ENCODE peak calls at places on chromosomes 4 and X, in eight cellular contexts. V is mammary epithelial cell, Q is heart right ventricle, H is ovary, Z is Karpas-422, G is thyroid gland, S is hepatocyte, Y is osteoblast. D is an unnamed sample. For H3K27me3, H3K4me1 and H3K9me3, the result is how much of the 10 kb centered on the place peaks cover.

GRCh38 chr4:5050520-5050955 is 742 bp upstream of the STK32B start:
- DNase-seq in V (peak), Q (peak), H (peak), Z (peak), G (peak), S (peak), Y (peak), D (peak)

GRCh38 chr4:188127157-188127874 is 11.9 kb upstream of the TRIML1 start:
- DNase-seq in V (peak), Q (no peak), H (no peak), Z (no peak), G (no peak), S (peak), Y (peak), D (no peak)

GRCh38 chr4:143488684-143489083 is 24.8 kb upstream of the SMARCA5 start:
- DNase-seq in V (no peak), Q (no peak), H (no peak), Z (no peak), G (peak), S (no peak), Y (no peak), D (no peak)

GRCh38 chr4:165754664-165755063 is 118.4 kb upstream of the TLL1 start:
- DNase-seq in V (no peak), Q (no peak), H (no peak), Z (no peak), G (no peak), S (no peak), Y (no peak), D (no peak)

GRCh38 chrX:13716905-13717304 is 17.5 kb downstream of the TRAPPC2 start:
- DNase-seq in V (no peak), Q (no peak), H (no peak), Z (no peak), G (no peak), S (no peak), Y (no peak), D (no peak)

GRCh38 chr4:69322055-69322454 is 41.8 kb downstream of the UGT2B28 start:
- DNase-seq in V (peak), Q (no peak), H (no peak), Z (no peak), G (no peak), S (no peak), Y (peak), D (no peak)

GRCh38 chrX:45240334-45240733 is 39.7 kb upstream of the DIPK2B start:
- DNase-seq in V (no peak), Q (no peak), H (no peak), Z (no peak), G (no peak), S (no peak), Y (no peak), D (no peak)

GRCh38 chr4:24930136-24930535 is 17.3 kb upstream of the CCDC149 start:
- DNase-seq in V (no peak), Q (no peak), H (no peak), Z (no peak), G (no peak), S (no peak), Y (no peak), D (no peak)

GRCh38 chrX:12955882-12956703 is 18.8 kb upstream of the TMSB4X start:
- DNase-seq in V (peak), Q (peak), H (no peak), Z (peak), G (peak), S (peak), Y (peak), D (peak)

GRCh38 chrX:39226307-39226706 is 425.0 kb downstream of the MID1IP1 start:
- DNase-seq in V (no peak), Q (no peak), H (peak), Z (no peak), G (no peak), S (no peak), Y (no peak), D (no peak)

GRCh38 chrX:39736219-39737211 is 361.2 kb downstream of the BCOR start:
- DNase-seq in V (peak), Q (peak), H (peak), Z (no peak), G (peak), S (no peak), Y (peak), D (peak)

GRCh38 chrX:103356897-103357296 is 591 bp downstream of the TCEAL9 start:
- DNase-seq in V (no peak), Q (peak), H (peak), Z (no peak), G (peak), S (peak), Y (no peak), D (no peak)

GRCh38 chrX:35166023-35166422 is 223.4 kb downstream of the FAM47B start:
- DNase-seq in V (no peak), Q (no peak), H (no peak), Z (no peak), G (no peak), S (no peak), Y (no peak), D (no peak)

GRCh38 chr4:73347497-73347896 is 56.6 kb upstream of the ALB start:
- DNase-seq in V (no peak), Q (no peak), H (no peak), Z (no peak), G (no peak), S (no peak), Y (no peak), D (no peak)

GRCh38 chr4:80219301-80220025 is 22.2 kb downstream of the PRDM8 start:
- DNase-seq in V (no peak), Q (no peak), H (no peak), Z (no peak), G (no peak), S (peak), Y (no peak), D (no peak)

GRCh38 chrX:3950373-3950772 is 236.9 kb upstream of the PRKX start:
- DNase-seq in V (peak), Q (no peak), H (no peak), Z (peak), G (no peak), S (no peak), Y (no peak), D (no peak)

GRCh38 chr4:177728361-177729152 is 286.3 kb upstream of the AGA start:
- DNase-seq in V (peak), Q (no peak), H (no peak), Z (no peak), G (no peak), S (peak), Y (no peak), D (no peak)

GRCh38 chrX:53481816-53482485 is 47.8 kb upstream of the HSD17B10 start:
- DNase-seq in V (peak), Q (peak), H (no peak), Z (peak), G (peak), S (peak), Y (peak), D (peak)

GRCh38 chrX:143306991-143307965 is 210.0 kb downstream of the SPANXN3 start:
- DNase-seq in V (no peak), Q (no peak), H (no peak), Z (no peak), G (no peak), S (peak), Y (no peak), D (no peak)

GRCh38 chr4:110628321-110629213 is 5.7 kb upstream of the PITX2 start:
- DNase-seq in V (no peak), Q (no peak), H (no peak), Z (no peak), G (no peak), S (no peak), Y (peak), D (no peak)

GRCh38 chr4:5710962-5711478 is at the start of gene EVC:
- DNase-seq in V (peak), Q (peak), H (peak), Z (no peak), G (peak), S (peak), Y (peak), D (peak)

DNA sequence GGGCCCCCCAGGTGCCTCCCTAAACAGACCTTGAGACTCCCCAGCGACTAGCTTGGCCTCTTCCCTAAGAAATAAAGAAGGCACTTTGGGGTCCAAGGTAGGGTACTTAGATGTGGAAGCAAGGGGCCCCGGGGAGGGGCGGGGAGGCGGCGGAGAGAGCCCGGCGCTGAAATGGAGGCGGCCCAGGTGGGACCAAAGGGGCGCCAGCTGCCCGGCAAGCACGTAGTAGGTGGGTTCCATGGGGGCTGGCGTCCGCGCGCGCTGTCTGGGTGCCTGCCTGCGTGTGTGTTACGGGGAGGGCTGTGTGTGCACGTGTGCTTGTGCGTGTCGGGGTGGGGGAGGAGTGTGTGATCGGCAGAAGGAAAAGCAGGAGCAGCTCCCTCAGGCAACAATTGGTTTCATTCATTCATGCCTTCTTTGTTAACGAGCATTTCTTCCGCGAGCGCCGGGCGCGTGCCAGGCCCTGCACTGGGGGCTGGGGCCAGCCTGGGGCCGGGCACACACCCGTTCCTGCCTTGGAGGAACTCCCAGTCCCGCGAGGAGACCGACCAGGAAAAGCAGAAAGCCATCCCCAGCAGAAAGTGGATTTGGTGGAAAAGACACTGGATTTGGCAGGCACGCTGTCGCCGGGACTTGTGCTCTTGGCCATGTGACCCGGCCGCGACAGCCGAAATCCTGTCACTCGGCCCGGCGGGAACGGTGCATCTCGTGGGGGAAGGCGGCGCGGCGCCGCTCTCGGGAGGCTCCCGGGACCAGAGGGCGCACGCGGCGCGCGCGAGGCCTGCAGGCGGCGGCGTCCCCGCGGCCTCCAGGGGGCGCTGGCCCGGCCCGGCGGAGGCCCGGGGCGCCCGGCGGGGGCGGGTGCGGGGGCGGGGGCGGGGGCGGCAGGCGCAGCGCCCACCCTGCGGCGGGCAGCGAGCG is 3.3 kb upstream of the DUSP9 start:
- DNase-seq in V (no peak), Q (no peak), H (peak), Z (no peak), G (no peak), S (no peak), Y (peak), D (no peak)
- H3K27me3 ChIP-seq in V (under half), Q (under half), H (under half), Z (under half), G (under half), S (under half), Y (under half), D (under half)

DNA sequence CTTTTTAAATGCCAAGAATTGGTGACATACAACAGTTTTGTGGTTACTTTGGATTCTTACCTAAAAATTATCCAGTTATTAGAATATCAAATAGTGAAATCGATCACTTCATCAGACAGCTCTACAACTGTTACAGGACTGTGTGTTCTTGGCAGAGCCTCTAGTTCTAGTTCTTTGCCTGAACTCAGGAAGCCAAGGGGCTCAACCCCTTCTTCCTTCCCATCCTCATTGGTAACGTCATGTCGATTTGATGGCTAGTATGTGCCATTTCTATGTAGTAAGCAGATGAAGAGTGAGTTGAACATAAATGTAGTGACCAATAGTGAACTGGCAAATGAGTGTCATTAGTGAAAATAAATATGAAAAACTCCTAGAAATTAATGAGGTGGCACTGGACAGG is 59.4 kb upstream of the LIMCH1 start:
- DNase-seq in V (no peak), Q (no peak), H (no peak), Z (no peak), G (no peak), S (no peak), Y (no peak), D (no peak)
- H3K4me1 ChIP-seq in V (under half), Q (under half), H (under half), Z (under half), G (under half), S (under half), Y (under half), D (under half)

DNA sequence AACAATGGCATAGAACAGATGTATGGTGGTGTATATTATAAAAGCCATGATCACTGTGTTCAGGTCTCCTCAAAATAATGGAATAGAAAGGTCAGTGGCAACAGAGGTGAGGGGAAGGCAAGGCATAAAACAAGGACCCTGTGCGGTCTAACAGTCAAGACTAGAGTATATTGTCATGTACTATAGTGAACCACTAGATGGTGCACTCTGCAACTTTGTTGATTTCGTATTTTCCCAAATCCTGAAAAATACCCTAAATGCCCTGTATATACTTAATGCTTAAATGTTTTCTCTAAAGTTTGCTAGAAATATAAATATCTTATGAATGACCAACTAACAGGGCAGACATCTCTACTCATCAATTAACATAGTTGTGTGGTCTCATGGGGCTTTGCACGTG is 453.0 kb downstream of the PCDH11X start:
- DNase-seq in V (no peak), Q (no peak), H (no peak), Z (peak), G (no peak), S (peak), Y (peak), D (no peak)
- H3K9me3 ChIP-seq in V (under half), Q (under half), H (under half), Z (under half), G (under half), S (under half), Y (under half), D (under half)

DNA sequence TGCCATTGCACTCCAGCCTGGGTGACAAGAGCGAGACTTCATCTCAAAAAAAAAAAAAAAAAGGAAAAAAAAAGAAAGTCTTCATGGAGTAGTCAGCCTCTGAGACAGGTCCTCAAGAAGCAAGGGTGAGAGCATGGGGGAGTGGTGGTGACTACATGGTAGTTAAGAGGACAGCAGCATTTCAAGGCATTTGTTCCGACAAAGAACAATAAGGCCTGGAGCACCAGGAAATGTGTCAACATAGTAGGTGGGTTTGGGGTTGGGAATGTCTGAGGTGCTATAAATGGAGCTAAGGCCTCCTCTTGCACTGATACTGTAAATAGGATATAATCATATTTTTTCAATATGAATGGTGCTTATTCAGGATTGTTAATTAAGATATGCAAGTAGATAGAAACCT is 34.4 kb downstream of the GPR82 start:
- DNase-seq in V (no peak), Q (no peak), H (no peak), Z (no peak), G (no peak), S (no peak), Y (no peak), D (no peak)
- H3K27me3 ChIP-seq in V (under half), Q (under half), H (under half), Z (under half), G (under half), S (under half), Y (under half), D (under half)

DNA sequence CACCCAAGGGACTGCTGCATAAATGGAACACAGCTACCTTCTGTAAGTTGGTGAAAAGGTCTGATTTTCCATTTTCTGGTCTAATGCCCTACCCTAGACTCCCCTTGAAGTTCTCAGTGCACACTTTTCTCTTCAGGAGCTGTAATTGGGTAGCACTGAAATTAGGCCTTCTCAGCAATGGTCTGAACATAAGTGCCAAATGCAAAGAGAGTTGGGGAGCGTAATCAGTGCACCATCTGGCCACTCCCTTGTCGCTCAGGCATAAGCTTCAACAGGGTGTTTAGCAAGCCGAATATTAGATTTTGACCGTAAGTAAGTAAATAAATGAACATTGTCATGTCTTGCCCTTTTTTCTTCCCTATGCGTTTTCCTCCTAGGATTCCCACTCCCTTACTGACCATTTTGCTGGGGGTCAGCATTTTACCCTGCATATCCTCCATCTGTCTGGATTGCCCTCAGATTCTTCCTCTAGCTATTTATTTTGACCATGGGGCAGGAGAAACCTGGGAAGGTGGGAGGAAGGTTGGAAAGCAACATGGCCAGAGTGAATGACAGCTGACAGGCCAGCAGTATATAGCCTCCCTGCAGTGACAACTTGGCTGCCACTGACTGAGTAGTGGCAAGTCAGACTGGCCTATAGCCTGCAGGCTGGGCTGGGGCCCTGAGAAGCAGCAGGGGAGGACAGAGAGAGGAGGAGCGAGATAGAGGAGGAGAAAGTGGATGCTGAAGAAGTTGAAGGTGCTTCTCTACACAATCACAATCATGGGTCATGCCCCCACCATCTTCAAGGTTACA is 2.7 kb downstream of the NHSL2 start:
- DNase-seq in V (no peak), Q (no peak), H (no peak), Z (no peak), G (no peak), S (no peak), Y (no peak), D (no peak)
- H3K4me1 ChIP-seq in V (under half), Q (under half), H (under half), Z (under half), G (under half), S (under half), Y (under half), D (under half)

DNA sequence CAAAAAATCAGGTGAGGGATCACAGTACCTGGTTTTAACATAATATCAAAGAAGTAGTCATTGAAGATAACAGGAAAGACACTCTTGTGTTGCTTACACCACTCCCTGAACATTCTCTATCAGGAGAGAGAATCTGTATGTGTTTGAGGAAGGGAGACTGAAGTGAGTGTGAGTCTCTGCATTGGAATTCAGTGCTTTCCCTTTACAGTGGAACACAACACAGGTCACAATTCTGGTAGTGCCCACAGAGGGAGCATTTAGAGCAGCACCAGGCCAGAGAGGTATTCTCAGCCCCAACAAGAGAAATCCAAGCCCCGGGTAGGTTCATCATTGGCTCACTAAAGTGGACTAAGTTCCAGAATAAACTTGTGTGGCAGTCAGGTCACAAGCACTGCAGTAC is 64.7 kb upstream of the UBQLN2 start:
- DNase-seq in V (peak), Q (no peak), H (no peak), Z (no peak), G (no peak), S (no peak), Y (no peak), D (no peak)
- H3K9me3 ChIP-seq in V (under half), Q (under half), H (under half), Z (under half), G (under half), S (under half), Y (under half), D (under half)

DNA sequence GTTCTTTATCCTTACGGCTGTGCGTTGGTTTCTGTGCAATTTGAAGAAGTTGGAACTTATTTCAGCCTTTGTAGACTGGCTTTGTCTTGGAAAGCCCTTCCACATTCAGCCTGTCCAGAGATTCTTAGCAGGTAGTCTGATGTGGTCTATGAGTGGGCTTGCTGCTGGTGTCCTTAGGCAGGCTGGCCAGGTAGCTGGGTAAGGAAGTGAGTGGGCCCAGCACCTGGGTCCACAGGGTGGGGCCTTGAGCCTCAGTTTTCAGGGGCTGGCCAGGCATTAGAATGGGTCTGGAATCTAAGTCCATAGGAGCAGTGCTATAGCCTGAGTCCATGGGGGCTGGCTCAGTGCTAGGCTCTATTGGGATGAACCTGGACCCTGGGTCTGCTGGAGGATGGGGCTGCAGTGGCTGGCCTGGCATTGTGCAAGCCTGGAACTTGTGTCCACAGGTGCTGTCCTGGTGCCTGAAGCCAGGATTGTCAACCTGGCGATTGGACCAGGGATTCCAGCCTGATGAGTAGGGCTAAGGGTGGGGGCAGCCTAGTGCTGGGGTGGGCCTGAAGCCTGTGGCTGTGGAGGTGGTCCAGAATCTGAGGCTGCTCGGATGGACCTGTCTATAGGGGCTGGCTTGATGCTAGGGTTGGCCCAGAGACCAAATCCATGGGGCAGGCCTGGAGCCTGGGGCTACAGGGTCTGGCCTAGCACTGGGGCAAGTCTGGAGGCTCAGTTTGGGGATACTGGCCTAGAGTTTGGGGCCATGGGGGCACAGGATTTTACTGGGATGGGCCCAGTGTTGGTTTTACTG is 152.5 kb downstream of the STAG2 start:
- DNase-seq in V (no peak), Q (no peak), H (no peak), Z (no peak), G (no peak), S (no peak), Y (no peak), D (no peak)
- H3K27me3 ChIP-seq in V (under half), Q (under half), H (under half), Z (under half), G (under half), S (under half), Y (under half), D (under half)

D was measured in lung.